ENCODE peak calls at places on chromosomes 13 and 19, in nine cellular contexts. A, N, Z, B, M, I, L, J and T are unnamed samples.

GRCh38 chr19:48617146-48617937 is 1.6 kb downstream of the RPL18 start:
- DNase-seq in A (peak), N (no peak), Z (no peak), B (no peak), M (no peak), I (no peak), L (no peak), J (no peak), T (no peak)

GRCh38 chr19:3397266-3398022 is 31.1 kb downstream of the NFIC start:
- DNase-seq in A (peak), N (no peak), Z (no peak), B (no peak), M (no peak), I (no peak), L (no peak), J (no peak), T (no peak)

GRCh38 chr19:2344381-2344870 is 15.6 kb upstream of the TMPRSS9 start:
- DNase-seq in A (no peak), N (no peak), Z (no peak), B (no peak), M (no peak), I (no peak), L (no peak), J (no peak), T (no peak)

GRCh38 chr19:28401739-28402138 is 811.2 kb downstream of the UQCRFS1 start:
- DNase-seq in A (no peak), N (no peak), Z (no peak), B (no peak), M (no peak), I (no peak), L (no peak), J (no peak), T (no peak)

GRCh38 chr19:47036233-47036651 is 12.2 kb downstream of the TMEM160 start:
- DNase-seq in A (no peak), N (no peak), Z (no peak), B (no peak), M (no peak), I (no peak), L (peak), J (no peak), T (peak)

GRCh38 chr19:8821748-8822241 is 10.3 kb downstream of the ZNF558 start:
- DNase-seq in A (no peak), N (no peak), Z (no peak), B (no peak), M (no peak), I (no peak), L (no peak), J (no peak), T (no peak)

GRCh38 chr19:55257461-55258411 is 1.1 kb downstream of the PPP6R1 start:
- DNase-seq in A (peak), N (peak), Z (peak), B (peak), M (no peak), I (no peak), L (no peak), J (peak), T (no peak)

GRCh38 chr13:72696590-72696989 is 30.8 kb downstream of the MZT1 start:
- DNase-seq in A (peak), N (no peak), Z (peak), B (no peak), M (no peak), I (no peak), L (peak), J (no peak), T (peak)

GRCh38 chr13:92196566-92197256 is 798.3 kb downstream of the GPC5 start:
- DNase-seq in A (peak), N (no peak), Z (no peak), B (no peak), M (no peak), I (no peak), L (peak), J (no peak), T (no peak)

GRCh38 chr19:23772668-23773063 is 14.0 kb upstream of the ZNF681 start:
- DNase-seq in A (no peak), N (no peak), Z (no peak), B (no peak), M (no peak), I (no peak), L (no peak), J (no peak), T (no peak)

GRCh38 chr19:15733895-15734294 is 3.9 kb upstream of the OR10H3 start:
- DNase-seq in A (no peak), N (no peak), Z (no peak), B (no peak), M (no peak), I (no peak), L (no peak), J (no peak), T (no peak)